ENCODE peak calls at places on chromosomes 12 and 14, in seven cellular contexts. K, S, U, Q, C, G and L are unnamed samples.

GRCh38 chr14:63656194-63656593 is 14.5 kb upstream of the WDR89 start:
- DNase-seq in U (no peak), C (no peak), G (no peak), K (no peak), S (no peak), Q (no peak), L (no peak)

GRCh38 chr12:69630191-69630590 is 19.5 kb upstream of the LRRC10 start:
- DNase-seq in G (no peak), S (no peak), Q (no peak), C (no peak), U (no peak), K (no peak), L (no peak)

GRCh38 chr12:69343357-69343756 is 4.8 kb upstream of the LYZ start:
- DNase-seq in S (no peak), K (no peak), G (no peak), U (no peak), C (no peak), Q (no peak), L (no peak)

GRCh38 chr12:48787791-48788521 is 933 bp downstream of the ADCY6 start:
- DNase-seq in G (no peak), C (no peak), S (no peak), Q (no peak), U (no peak), K (no peak), L (no peak)

GRCh38 chr12:27667540-27667939 is 28.7 kb upstream of the REP15 start:
- DNase-seq in K (no peak), U (no peak), S (no peak), Q (peak; percentile 45), C (no peak), G (no peak), L (no peak)

GRCh38 chr14:61644834-61645233 is 50.5 kb upstream of the HIF1A start:
- DNase-seq in G (peak; percentile 46), K (no peak), U (no peak), S (peak; percentile 46), C (no peak), Q (no peak), L (peak; percentile 52)

GRCh38 chr14:68951051-68951797 is 27.9 kb downstream of the ACTN1 start:
- DNase-seq in C (no peak), G (no peak), K (no peak), U (no peak), S (no peak), Q (peak; percentile 98), L (no peak)

GRCh38 chr14:60064491-60065072 is 27.1 kb upstream of the PCNX4 start:
- DNase-seq in K (peak; percentile 24), S (no peak), G (peak; percentile 19), U (no peak), Q (peak; percentile 46), C (no peak), L (no peak)

GRCh38 chr14:75577090-75577489 is 1.3 kb upstream of the FLVCR2 start:
- DNase-seq in K (no peak), S (no peak), U (no peak), Q (no peak), G (no peak), C (no peak), L (no peak)

GRCh38 chr12:111785651-111786050 is 18.9 kb downstream of the ALDH2 start:
- DNase-seq in G (no peak), U (no peak), C (no peak), Q (no peak), K (no peak), S (no peak), L (no peak)

GRCh38 chr12:84502907-84503787 is 409.5 kb downstream of the SLC6A15 start:
- DNase-seq in C (peak; percentile 30), U (no peak), K (no peak), G (peak; percentile 67), Q (peak; percentile 60), S (peak; percentile 63), L (peak; percentile 63)

GRCh38 chr12:27226319-27226984 is 17.6 kb upstream of the STK38L start:
- DNase-seq in K (no peak), S (no peak), C (no peak), G (no peak), Q (no peak), U (no peak), L (no peak)

GRCh38 chr12:11347810-11348209 is 37.6 kb upstream of the PRB4 start:
- DNase-seq in G (no peak), K (no peak), Q (no peak), U (no peak), S (no peak), C (no peak), L (no peak)

GRCh38 chr12:89889051-89889450 is 180.4 kb upstream of the ATP2B1 start:
- DNase-seq in U (no peak), Q (peak; percentile 10), C (no peak), G (no peak), K (no peak), S (no peak), L (no peak)

GRCh38 chr14:37034410-37035285 is 137.8 kb downstream of the SLC25A21 start:
- DNase-seq in C (no peak), U (no peak), K (no peak), S (peak; percentile 12), G (no peak), Q (peak; percentile 39), L (no peak)

GRCh38 chr14:78758333-78758732 is 588.2 kb downstream of the NRXN3 start:
- DNase-seq in U (no peak), S (peak; percentile 16), G (peak; percentile 31), K (no peak), C (no peak), Q (peak; percentile 7), L (peak; percentile 69)

GRCh38 chr12:121590476-121591143 is 9.8 kb upstream of the KDM2B start:
- DNase-seq in G (no peak), C (peak; percentile 75), K (peak; percentile 84), Q (peak; percentile 62), U (peak; percentile 33), S (peak; percentile 20), L (no peak)